ENCODE peak calls at places on chromosomes 5 and 9, in five cellular contexts. D, A, P, T and N are unnamed samples.

GRCh38 chr9:126275386-126276001 is 51.1 kb upstream of the MVB12B start:
- DNase-seq in D (peak), A (no peak), P (no peak), T (no peak), N (peak)

GRCh38 chr9:37908698-37909186 is 4.8 kb upstream of the SLC25A51 start:
- DNase-seq in D (peak), A (no peak), P (no peak), T (no peak), N (peak)

GRCh38 chr5:32155211-32155610 is 18.9 kb downstream of the GOLPH3 start:
- DNase-seq in D (no peak), A (no peak), P (no peak), T (no peak), N (no peak)

GRCh38 chr9:114287001-114287762 is 35.7 kb upstream of the ORM1 start:
- DNase-seq in D (no peak), A (no peak), P (no peak), T (no peak), N (no peak)

GRCh38 chr5:157236423-157236822 is 29.5 kb upstream of the CYFIP2 start:
- DNase-seq in D (no peak), A (no peak), P (no peak), T (no peak), N (peak)

GRCh38 chr5:16862777-16863176 is 73.3 kb downstream of the MYO10 start:
- DNase-seq in D (no peak), A (no peak), P (no peak), T (no peak), N (no peak)

GRCh38 chr5:107792940-107793339 is 122.2 kb upstream of the EFNA5 start:
- DNase-seq in D (no peak), A (no peak), P (no peak), T (no peak), N (no peak)

GRCh38 chr5:4661851-4662250 is 478.3 kb upstream of the ADAMTS16 start:
- DNase-seq in D (no peak), A (no peak), P (no peak), T (no peak), N (peak)

GRCh38 chr9:126974604-126975003 is 60.0 kb downstream of the RALGPS1 start:
- DNase-seq in D (no peak), A (no peak), P (no peak), T (no peak), N (no peak)

GRCh38 chr5:123708074-123708806 is 196.3 kb downstream of the CSNK1G3 start:
- DNase-seq in D (peak), A (no peak), P (no peak), T (no peak), N (peak)

GRCh38 chr9:9751996-9752395 is 860.8 kb downstream of the PTPRD start:
- DNase-seq in D (no peak), A (no peak), P (no peak), T (no peak), N (no peak)

GRCh38 chr5:6291961-6292360 is 86.4 kb downstream of the MED10 start:
- DNase-seq in D (no peak), A (no peak), P (peak), T (no peak), N (peak)

GRCh38 chr5:131379723-131380122 is 115.9 kb downstream of the CDC42SE2 start:
- DNase-seq in D (peak), A (no peak), P (no peak), T (peak), N (no peak)

GRCh38 chr5:50727845-50728244 is 61.4 kb downstream of the PARP8 start:
- DNase-seq in D (no peak), A (no peak), P (no peak), T (no peak), N (no peak)

GRCh38 chr9:89637787-89638186 is 33.0 kb downstream of the GADD45G start:
- DNase-seq in D (no peak), A (no peak), P (no peak), T (no peak), N (no peak)

GRCh38 chr5:176647870-176648466 is 684 bp downstream of the TSPAN17 start:
- DNase-seq in D (no peak), A (peak), P (no peak), T (no peak), N (peak)

GRCh38 chr5:157172408-157172807 is 6.3 kb upstream of the GARIN3 start:
- DNase-seq in D (no peak), A (no peak), P (no peak), T (peak), N (no peak)

GRCh38 chr9:27151693-27152397 is 42.8 kb downstream of the TEK start:
- DNase-seq in D (peak), A (no peak), P (no peak), T (no peak), N (peak)

GRCh38 chr5:124790895-124791732 is 44.7 kb upstream of the ZNF608 start:
- DNase-seq in D (peak), A (peak), P (no peak), T (no peak), N (no peak)

GRCh38 chr9:68931821-68932220 is 82.1 kb downstream of the PRKACG start:
- DNase-seq in D (no peak), A (no peak), P (no peak), T (no peak), N (no peak)